ENCODE peak calls at places on chromosomes 2 and 18, in nine cellular contexts. F is stomach, E is Panc1, Q is tibial nerve, M is endodermal cell, K is HCT116, C is ovary, J is hepatocyte, P is A549. A is an unnamed sample.

GRCh38 chr2:160269365-160269764 is 69.3 kb upstream of the ITGB6 start:
- DNase-seq in F (no peak), E (no peak), Q (no peak), M (no peak), K (no peak), C (peak), J (no peak), P (no peak), A (no peak)

GRCh38 chr2:219023045-219023605 is 18.2 kb downstream of the CFAP65 start:
- DNase-seq in F (no peak), E (no peak), Q (no peak), M (no peak), K (no peak), C (no peak), J (no peak), P (no peak), A (no peak)

GRCh38 chr2:6877402-6878305 is at the start of gene RSAD2:
- DNase-seq in F (peak), E (no peak), Q (no peak), M (no peak), K (no peak), C (peak), J (peak), P (no peak), A (no peak)

GRCh38 chr2:29751390-29751789 is 170.0 kb downstream of the ALK start:
- DNase-seq in F (no peak), E (no peak), Q (no peak), M (no peak), K (no peak), C (no peak), J (no peak), P (no peak), A (no peak)

GRCh38 chr2:60766283-60766682 is 10.2 kb downstream of the PAPOLG start:
- DNase-seq in F (no peak), E (no peak), Q (no peak), M (no peak), K (no peak), C (no peak), J (no peak), P (no peak), A (no peak)

GRCh38 chr18:74255022-74255658 is 36.6 kb downstream of the CYB5A start:
- DNase-seq in F (peak), E (no peak), Q (no peak), M (no peak), K (no peak), C (no peak), J (no peak), P (no peak), A (no peak)

GRCh38 chr18:68482815-68483214 is 232.1 kb downstream of the TMX3 start:
- DNase-seq in F (no peak), E (no peak), Q (no peak), M (no peak), K (no peak), C (no peak), J (no peak), P (no peak), A (no peak)

GRCh38 chr18:21330122-21330701 is 88.2 kb downstream of the GREB1L start:
- DNase-seq in F (peak), E (peak), Q (no peak), M (no peak), K (peak), C (no peak), J (peak), P (peak), A (no peak)

GRCh38 chr2:171858397-171858958 is 35.6 kb downstream of the SLC25A12 start:
- DNase-seq in F (no peak), E (no peak), Q (no peak), M (no peak), K (no peak), C (no peak), J (no peak), P (no peak), A (no peak)

GRCh38 chr18:71242981-71243380 is 954.1 kb downstream of the SOCS6 start:
- DNase-seq in F (no peak), E (no peak), Q (no peak), M (no peak), K (no peak), C (no peak), J (no peak), P (no peak), A (no peak)

GRCh38 chr2:7609556-7610323 is 692.5 kb downstream of the RNF144A start:
- DNase-seq in F (no peak), E (no peak), Q (no peak), M (no peak), K (no peak), C (no peak), J (no peak), P (no peak), A (no peak)

GRCh38 chr2:218046234-218046633 is 22.8 kb upstream of the RUFY4 start:
- DNase-seq in F (no peak), E (no peak), Q (no peak), M (no peak), K (no peak), C (no peak), J (no peak), P (no peak), A (no peak)

GRCh38 chr2:10521356-10521755 is 73.2 kb upstream of the ODC1 start:
- DNase-seq in F (no peak), E (no peak), Q (no peak), M (peak), K (no peak), C (no peak), J (no peak), P (no peak), A (peak)

GRCh38 chr18:35331367-35332087 is 12.7 kb downstream of the ZNF24 start:
- DNase-seq in F (no peak), E (no peak), Q (no peak), M (no peak), K (no peak), C (no peak), J (no peak), P (no peak), A (no peak)

GRCh38 chr2:190653231-190653630 is 4.3 kb downstream of the NAB1 start:
- DNase-seq in F (no peak), E (no peak), Q (no peak), M (no peak), K (no peak), C (no peak), J (no peak), P (no peak), A (no peak)

GRCh38 chr2:204325468-204325867 is 219.8 kb upstream of the PARD3B start:
- DNase-seq in F (peak), E (peak), Q (no peak), M (peak), K (peak), C (peak), J (peak), P (peak), A (no peak)

GRCh38 chr2:74845991-74846390 is 12.1 kb downstream of the HK2 start:
- DNase-seq in F (no peak), E (no peak), Q (no peak), M (no peak), K (no peak), C (no peak), J (no peak), P (no peak), A (no peak)

GRCh38 chr2:54176577-54176976 is 61.2 kb downstream of the ACYP2 start:
- DNase-seq in F (no peak), E (no peak), Q (peak), M (peak), K (peak), C (peak), J (peak), P (no peak), A (no peak)

GRCh38 chr2:118442949-118443348 is 354.7 kb downstream of the INSIG2 start:
- DNase-seq in F (no peak), E (no peak), Q (no peak), M (no peak), K (no peak), C (no peak), J (no peak), P (no peak), A (no peak)

GRCh38 chr18:12625242-12625641 is 32.7 kb downstream of the SPIRE1 start:
- DNase-seq in F (no peak), E (no peak), Q (no peak), M (no peak), K (no peak), C (no peak), J (no peak), P (no peak), A (no peak)

GRCh38 chr2:236988690-236989639 is 96.7 kb upstream of the COPS8 start:
- DNase-seq in F (peak), E (no peak), Q (peak), M (peak), K (no peak), C (peak), J (peak), P (no peak), A (peak)

GRCh38 chr2:203059567-203059966 is 44.9 kb downstream of the NBEAL1 start:
- DNase-seq in F (no peak), E (no peak), Q (no peak), M (no peak), K (no peak), C (no peak), J (no peak), P (no peak), A (no peak)

GRCh38 chr18:31065036-31065773 is 22.7 kb upstream of the DSC3 start:
- DNase-seq in F (no peak), E (no peak), Q (no peak), M (peak), K (no peak), C (no peak), J (no peak), P (no peak), A (no peak)

GRCh38 chr2:160974803-160975202 is 185.4 kb upstream of the TANK start:
- DNase-seq in F (no peak), E (no peak), Q (no peak), M (no peak), K (no peak), C (no peak), J (no peak), P (no peak), A (no peak)

GRCh38 chr2:163395602-163396001 is 340.2 kb downstream of the FIGN start:
- DNase-seq in F (no peak), E (no peak), Q (no peak), M (no peak), K (no peak), C (no peak), J (no peak), P (no peak), A (no peak)

GRCh38 chr2:239468491-239469017 is 67.7 kb upstream of the HDAC4 start:
- DNase-seq in F (no peak), E (no peak), Q (no peak), M (peak), K (no peak), C (no peak), J (no peak), P (no peak), A (peak)

GRCh38 chr2:219433666-219434467 is 776 bp upstream of the SPEG start:
- DNase-seq in F (no peak), E (no peak), Q (no peak), M (peak), K (peak), C (no peak), J (no peak), P (no peak), A (no peak)

GRCh38 chr2:197838036-197838435 is 33.6 kb downstream of the PLCL1 start:
- DNase-seq in F (no peak), E (no peak), Q (no peak), M (no peak), K (no peak), C (no peak), J (no peak), P (no peak), A (no peak)

GRCh38 chr2:216348909-216349308 is 23.4 kb downstream of the MARCHF4 start:
- DNase-seq in F (no peak), E (no peak), Q (no peak), M (no peak), K (no peak), C (no peak), J (no peak), P (no peak), A (no peak)

GRCh38 chr2:16162491-16163040 is 222.2 kb downstream of the MYCN start:
- DNase-seq in F (no peak), E (no peak), Q (no peak), M (peak), K (no peak), C (no peak), J (no peak), P (no peak), A (no peak)

GRCh38 chr18:24354278-24354677 is 43.3 kb downstream of the OSBPL1A start:
- DNase-seq in F (no peak), E (no peak), Q (no peak), M (no peak), K (no peak), C (no peak), J (no peak), P (no peak), A (no peak)

GRCh38 chr2:152051373-152051893 is 47.4 kb downstream of the CACNB4 start:
- DNase-seq in F (no peak), E (no peak), Q (no peak), M (no peak), K (no peak), C (no peak), J (no peak), P (no peak), A (no peak)

GRCh38 chr18:3294435-3295080 is 32.6 kb downstream of the MYL12B start:
- DNase-seq in F (no peak), E (no peak), Q (no peak), M (no peak), K (no peak), C (no peak), J (no peak), P (no peak), A (no peak)

GRCh38 chr2:235677276-235677788 is 183.5 kb downstream of the AGAP1 start:
- DNase-seq in F (no peak), E (no peak), Q (no peak), M (no peak), K (no peak), C (no peak), J (peak), P (no peak), A (peak)

GRCh38 chr2:235773188-235773928 is 279.5 kb downstream of the AGAP1 start:
- DNase-seq in F (no peak), E (no peak), Q (no peak), M (peak), K (no peak), C (no peak), J (no peak), P (no peak), A (no peak)

GRCh38 chr2:173493874-173494273 is 139.2 kb downstream of the CDCA7 start:
- DNase-seq in F (no peak), E (no peak), Q (no peak), M (no peak), K (no peak), C (no peak), J (no peak), P (no peak), A (no peak)

GRCh38 chr2:78992807-78993517 is 32.5 kb upstream of the REG3G start:
- DNase-seq in F (peak), E (no peak), Q (no peak), M (peak), K (no peak), C (no peak), J (peak), P (no peak), A (no peak)
- H3K4me3 ChIP-seq in F (peak), E (peak), Q (peak), M (peak), K (no peak), C (no peak), J (peak), P (no peak), A (peak)

GRCh38 chr2:3114406-3115185 is 263.0 kb downstream of the EIPR1 start:
- DNase-seq in F (no peak), E (no peak), Q (no peak), M (no peak), K (no peak), C (no peak), J (no peak), P (no peak), A (no peak)

GRCh38 chr2:3121601-3122000 is 256.0 kb downstream of the EIPR1 start:
- DNase-seq in F (no peak), E (no peak), Q (no peak), M (no peak), K (no peak), C (no peak), J (no peak), P (no peak), A (no peak)

GRCh38 chr2:3115301-3116042 is 262.1 kb downstream of the EIPR1 start:
- DNase-seq in F (no peak), E (no peak), Q (no peak), M (no peak), K (no peak), C (no peak), J (no peak), P (no peak), A (no peak)

GRCh38 chr2:3116371-3116770 is 261.2 kb downstream of the EIPR1 start:
- DNase-seq in F (no peak), E (no peak), Q (no peak), M (no peak), K (no peak), C (no peak), J (no peak), P (no peak), A (peak)

GRCh38 chr2:3117650-3118216 is 259.9 kb downstream of the EIPR1 start:
- DNase-seq in F (no peak), E (no peak), Q (no peak), M (peak), K (no peak), C (no peak), J (no peak), P (no peak), A (peak)
- H3K27ac ChIP-seq in F (no peak), E (no peak), Q (no peak), M (no peak), K (no peak), C (no peak), J (no peak), P (no peak), A (no peak)

GRCh38 chr2:3179208-3179607 is 198.4 kb downstream of the EIPR1 start:
- DNase-seq in F (no peak), E (no peak), Q (no peak), M (peak), K (no peak), C (no peak), J (no peak), P (no peak), A (no peak)
- TF ChIP-seq CTCF in F (no peak), E (no peak), Q (no peak), M (peak), K (peak), C (no peak), J (no peak), P (peak), A (no peak)

DNA sequence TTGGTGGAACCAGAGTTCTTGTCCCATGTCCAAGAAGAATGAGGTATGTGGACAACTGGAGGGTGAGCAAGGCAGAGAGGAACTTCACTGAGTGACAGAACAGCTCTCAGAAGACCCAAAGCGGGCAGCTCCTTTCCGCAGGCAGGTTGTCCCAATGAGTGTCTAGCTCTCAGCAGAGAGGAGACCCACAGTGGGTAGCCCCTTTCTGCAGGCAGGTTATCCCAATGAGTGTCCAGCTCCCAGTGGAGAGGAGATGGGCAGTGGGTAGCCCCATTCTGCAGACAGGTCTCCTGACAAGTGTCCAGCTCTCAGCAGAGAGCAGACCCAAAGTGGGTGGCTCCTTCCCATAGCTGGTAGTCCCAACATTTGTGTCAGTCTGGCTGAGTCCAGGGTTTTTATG is 69.6 kb downstream of the SRBD1 start:
- DNase-seq in F (no peak), E (no peak), Q (no peak), M (no peak), K (no peak), C (no peak), J (no peak), P (no peak), A (no peak)
- H3K4me3 ChIP-seq in F (no peak), E (no peak), Q (no peak), M (peak), K (no peak), C (no peak), J (no peak), P (no peak), A (no peak)

GRCh38 chr2:233413529-233414272 is 59.4 kb downstream of the DGKD start:
- DNase-seq in F (peak), E (no peak), Q (no peak), M (no peak), K (peak), C (no peak), J (no peak), P (peak), A (no peak)

GRCh38 chr2:233416199-233416598 is 61.9 kb downstream of the DGKD start:
- DNase-seq in F (peak), E (no peak), Q (no peak), M (no peak), K (no peak), C (no peak), J (no peak), P (no peak), A (peak)

GRCh38 chr2:233416706-233417105 is 62.4 kb downstream of the DGKD start:
- DNase-seq in F (peak), E (no peak), Q (no peak), M (no peak), K (no peak), C (no peak), J (no peak), P (no peak), A (peak)

GRCh38 chr2:233414273-233414654 is 60.0 kb downstream of the DGKD start:
- DNase-seq in F (peak), E (no peak), Q (no peak), M (no peak), K (peak), C (no peak), J (no peak), P (no peak), A (peak)

DNA sequence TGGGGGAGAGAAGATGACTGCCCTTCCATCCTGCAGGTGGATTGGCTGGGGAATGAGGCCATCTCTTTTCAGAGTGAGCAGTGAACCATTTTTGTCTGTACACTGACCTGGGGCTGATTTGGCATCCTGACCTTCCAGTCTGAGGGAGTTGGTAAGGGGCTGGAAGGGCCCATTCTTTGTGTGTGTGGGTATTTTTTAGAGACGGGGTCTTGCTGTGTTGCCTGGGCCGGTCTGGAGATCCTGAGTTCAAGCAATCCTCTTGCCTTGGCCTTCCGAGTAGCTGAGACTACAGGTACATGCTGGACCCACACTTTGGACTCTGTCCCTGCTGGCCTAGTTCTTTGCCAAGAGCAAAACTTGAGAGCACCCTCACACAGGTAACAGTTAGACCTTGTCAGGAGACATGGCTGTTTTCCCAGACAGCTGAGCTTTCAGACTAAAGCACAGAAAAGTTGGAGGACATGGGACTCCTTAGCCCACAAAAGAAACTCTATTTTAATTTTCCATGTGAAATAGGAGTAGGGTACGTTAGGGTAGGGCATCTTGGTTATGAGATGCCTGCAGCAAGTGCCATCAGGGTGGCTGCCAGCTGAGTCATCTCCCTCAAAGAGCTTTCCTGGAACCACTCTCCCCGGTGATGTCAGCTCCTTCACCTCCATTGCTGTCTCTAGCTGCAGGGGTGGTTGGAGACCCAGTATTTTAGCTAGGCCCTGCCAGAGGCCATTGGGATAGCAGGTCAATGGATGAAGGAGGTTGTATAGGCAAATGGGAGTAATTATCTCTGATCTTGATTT is 60.7 kb downstream of the DGKD start:
- DNase-seq in F (peak), E (no peak), Q (no peak), M (no peak), K (peak), C (no peak), J (no peak), P (no peak), A (no peak)
- H3K27ac ChIP-seq in F (peak), E (peak), Q (no peak), M (no peak), K (peak), C (no peak), J (no peak), P (peak), A (no peak)

DNA sequence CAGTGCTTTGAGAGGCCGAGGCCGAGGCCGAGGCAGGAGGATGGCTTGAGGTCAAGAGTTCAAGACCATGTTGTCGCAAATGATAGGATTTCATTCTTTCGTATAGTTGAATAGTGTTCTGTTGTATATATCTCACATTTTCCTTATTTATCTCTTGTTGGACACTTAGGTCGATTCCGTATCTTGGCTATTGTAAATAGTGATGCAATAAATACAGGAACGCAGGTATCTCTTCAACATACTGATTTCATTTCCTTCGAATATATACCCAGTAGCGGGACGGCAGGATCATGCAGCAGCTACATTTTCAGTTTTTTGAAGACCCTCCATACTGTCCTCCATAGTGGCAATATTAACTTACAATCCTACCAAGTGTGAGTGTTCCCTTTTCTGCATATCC is 4.1 kb downstream of the TBC1D8 start:
- DNase-seq in F (no peak), E (no peak), Q (no peak), M (no peak), K (no peak), C (no peak), J (no peak), P (no peak), A (no peak)
- TF ChIP-seq CTCF in F (no peak), E (no peak), Q (no peak), M (no peak), K (no peak), C (no peak), J (no peak), P (no peak), A (no peak)

A was measured in suprapubic skin.